ENCODE peak calls at places on chromosome 12, in nine cellular contexts. W is pons; V is activated gamma-delta T cell treated with anti-CD3 and anti-CD28 coated beads, Interleukin-2, amount 50 U/mL, for 16 hours; G is stimulated activated CD4-positive, alpha-beta T cell treated with anti-CD3 and anti-CD28 coated beads, Interleukin-2, amount 100 ng/mL, for 48 hours; F is stimulated activated CD8-positive, alpha-beta memory T cell treated with anti-CD3 and anti-CD28 coated beads, Interleukin-4, amount 100 ng/mL, for 4 hours; E is nephron progenitor cell; X is left cardiac atrium; N is memory B cell; Y is central memory CD8-positive, alpha-beta T cell. K is an unnamed sample.
A peak's percentile ranks its signal among the peaks of the same experiment; 100 is the strongest.

GRCh38 chr12:54016478-54016964 is 7.7 kb downstream of the HOXC8 start:
- DNase-seq in E (peak; percentile 75), X (no peak), Y (no peak), G (no peak), V (no peak), F (no peak), N (no peak), W (no peak), K (peak; percentile 49)

GRCh38 chr12:92648242-92649031 is 54.4 kb upstream of the PLEKHG7 start:
- DNase-seq in E (no peak), V (no peak), W (no peak), F (no peak), X (no peak), Y (no peak), G (no peak), N (no peak), K (no peak)

GRCh38 chr12:71958056-71958455 is 19.4 kb downstream of the TPH2 start:
- DNase-seq in X (no peak), F (no peak), G (no peak), Y (no peak), N (no peak), V (no peak), W (no peak), E (no peak), K (no peak)

GRCh38 chr12:54603173-54603814 is 14.8 kb upstream of the PPP1R1A start:
- DNase-seq in G (peak; percentile 61), X (peak; percentile 41), F (peak; percentile 33), W (peak; percentile 71), E (peak; percentile 51), Y (peak; percentile 41), N (peak; percentile 58), V (peak; percentile 51), K (peak; percentile 82)

GRCh38 chr12:21485998-21486397 is 15.4 kb downstream of the RECQL start:
- DNase-seq in G (no peak), F (no peak), W (no peak), X (no peak), Y (no peak), V (no peak), E (no peak), N (no peak), K (no peak)

GRCh38 chr12:34126239-34126641 is 103.9 kb downstream of the ALG10 start:
- DNase-seq in V (no peak), Y (no peak), N (no peak), W (no peak), G (no peak), E (no peak), F (no peak), X (no peak), K (no peak)

GRCh38 chr12:120653611-120654010 is 13.2 kb downstream of the CABP1 start:
- DNase-seq in F (no peak), V (no peak), N (no peak), X (no peak), Y (no peak), E (no peak), W (no peak), G (no peak), K (no peak)

GRCh38 chr12:96141216-96141944 is 52.8 kb upstream of the ELK3 start:
- DNase-seq in V (no peak), N (no peak), W (no peak), G (no peak), F (no peak), Y (no peak), X (peak; percentile 46), E (no peak), K (no peak)

GRCh38 chr12:105721051-105721825 is 390.7 kb downstream of the C12orf75 start:
- DNase-seq in N (no peak), E (no peak), F (no peak), W (no peak), V (no peak), G (no peak), X (no peak), Y (no peak), K (no peak)

GRCh38 chr12:109927622-109928021 is 27.5 kb downstream of the TCHP start:
- DNase-seq in N (peak; percentile 38), W (no peak), F (no peak), V (peak; percentile 6), X (no peak), G (peak; percentile 30), Y (peak; percentile 27), E (peak; percentile 36), K (no peak)

GRCh38 chr12:132162508-132163031 is 18.3 kb downstream of the NOC4L start:
- DNase-seq in E (no peak), W (no peak), X (peak; percentile 34), V (no peak), N (no peak), Y (no peak), F (no peak), G (no peak), K (no peak)

GRCh38 chr12:843609-844008 is 91.2 kb downstream of the WNK1 start:
- DNase-seq in Y (no peak), N (no peak), G (no peak), E (no peak), F (no peak), V (no peak), W (no peak), X (no peak), K (no peak)

GRCh38 chr12:124673881-124674617 is 106.6 kb upstream of the NCOR2 start:
- DNase-seq in V (no peak), W (peak; percentile 88), F (no peak), N (no peak), E (no peak), X (no peak), G (no peak), Y (no peak), K (no peak)

GRCh38 chr12:104011265-104011664 is 38.7 kb downstream of the GLT8D2 start:
- DNase-seq in N (no peak), G (no peak), E (no peak), F (no peak), X (no peak), W (no peak), V (no peak), Y (no peak), K (no peak)

GRCh38 chr12:112294793-112295192 is 87.4 kb downstream of the HECTD4 start:
- DNase-seq in F (no peak), N (no peak), W (no peak), G (no peak), Y (no peak), X (no peak), E (no peak), V (no peak), K (no peak)

GRCh38 chr12:116277393-116278258 is at the start of gene MED13L:
- DNase-seq in F (peak; percentile 78), N (peak; percentile 91), G (peak; percentile 84), X (peak; percentile 90), V (peak; percentile 80), E (peak; percentile 91), W (peak; percentile 85), Y (peak; percentile 81), K (peak; percentile 88)

GRCh38 chr12:70052931-70053497 is 190.2 kb upstream of the CNOT2 start:
- DNase-seq in G (no peak), X (peak; percentile 36), F (no peak), W (no peak), V (no peak), E (no peak), Y (no peak), N (no peak), K (no peak)

GRCh38 chr12:16198884-16199283 is 78.6 kb downstream of the SLC15A5 start:
- DNase-seq in F (no peak), N (peak; percentile 5), G (no peak), W (no peak), Y (no peak), X (no peak), E (no peak), V (no peak), K (no peak)

GRCh38 chr12:18446245-18446644 is 184.9 kb downstream of the PIK3C2G start:
- DNase-seq in N (no peak), V (no peak), W (no peak), E (no peak), G (no peak), F (no peak), X (no peak), Y (no peak), K (no peak)

GRCh38 chr12:62914443-62914909 is 20.5 kb downstream of the PPM1H start:
- DNase-seq in N (no peak), F (no peak), Y (no peak), X (no peak), E (no peak), G (no peak), W (no peak), V (no peak), K (no peak)